ENCODE peak calls at places on chromosomes 11 and 22, in six cellular contexts. X, P, M, V, G and Z are unnamed samples.

GRCh38 chr11:63289658-63290057 is 46.3 kb upstream of the SLC22A25 start:
- DNase-seq in X (no peak), P (no peak), M (no peak), V (no peak), G (no peak), Z (no peak)

GRCh38 chr11:69918938-69919650 is 99.9 kb upstream of the FGF3 start:
- DNase-seq in X (peak), P (peak), M (peak), V (peak), G (peak), Z (peak)

GRCh38 chr11:6418958-6419611 is at the start of gene APBB1:
- DNase-seq in X (peak), P (peak), M (peak), V (peak), G (peak), Z (peak)

GRCh38 chr11:75800728-75801361 is 14.2 kb upstream of the UVRAG start:
- DNase-seq in X (no peak), P (no peak), M (no peak), V (no peak), G (no peak), Z (no peak)

GRCh38 chr11:103078710-103079109 is 13.2 kb downstream of the DCUN1D5 start:
- DNase-seq in X (no peak), P (no peak), M (no peak), V (no peak), G (no peak), Z (no peak)

GRCh38 chr11:36492724-36493304 is 17.3 kb downstream of the TRAF6 start:
- DNase-seq in X (no peak), P (no peak), M (peak), V (no peak), G (no peak), Z (peak)

GRCh38 chr22:44850946-44851345 is 98.6 kb downstream of the ARHGAP8 start:
- DNase-seq in X (no peak), P (no peak), M (no peak), V (no peak), G (no peak), Z (no peak)

GRCh38 chr11:124938206-124938765 is 2.4 kb upstream of the HEPACAM start:
- DNase-seq in X (no peak), P (no peak), M (no peak), V (no peak), G (no peak), Z (no peak)

GRCh38 chr22:41445171-41446056 is 1.2 kb downstream of the TOB2 start:
- DNase-seq in X (no peak), P (no peak), M (peak), V (no peak), G (peak), Z (peak)

GRCh38 chr11:35146074-35146521 is 7.1 kb downstream of the CD44 start:
- DNase-seq in X (no peak), P (no peak), M (no peak), V (no peak), G (no peak), Z (no peak)

GRCh38 chr11:22539851-22540376 is 85.7 kb downstream of the FANCF start:
- DNase-seq in X (no peak), P (no peak), M (peak), V (no peak), G (no peak), Z (no peak)

GRCh38 chr22:30492144-30492543 is 13.4 kb downstream of the SEC14L4 start:
- DNase-seq in X (no peak), P (no peak), M (no peak), V (no peak), G (peak), Z (no peak)

GRCh38 chr11:118491041-118491440 is 36.2 kb upstream of the TTC36 start:
- DNase-seq in X (no peak), P (no peak), M (no peak), V (no peak), G (no peak), Z (no peak)

GRCh38 chr22:49321477-49322055 is 506.1 kb downstream of the BRD1 start:
- DNase-seq in X (no peak), P (peak), M (no peak), V (no peak), G (no peak), Z (no peak)

GRCh38 chr11:117210620-117211019 is 11.4 kb downstream of the TAGLN start:
- DNase-seq in X (no peak), P (no peak), M (no peak), V (no peak), G (peak), Z (no peak)

GRCh38 chr22:38089474-38089851 is 5.5 kb upstream of the SLC16A8 start:
- DNase-seq in X (no peak), P (no peak), M (no peak), V (no peak), G (peak), Z (no peak)

GRCh38 chr11:131745405-131745804 is 375.0 kb downstream of the NTM start:
- DNase-seq in X (no peak), P (no peak), M (no peak), V (no peak), G (no peak), Z (no peak)

GRCh38 chr11:61297341-61297740 is 2.2 kb upstream of the VWCE start:
- DNase-seq in X (no peak), P (no peak), M (no peak), V (no peak), G (no peak), Z (no peak)

GRCh38 chr22:38570841-38571364 is 920 bp upstream of the DMC1 start:
- DNase-seq in X (peak), P (peak), M (peak), V (peak), G (no peak), Z (peak)

GRCh38 chr22:39661842-39662676 is 91.5 kb downstream of the CACNA1I start:
- DNase-seq in X (peak), P (peak), M (peak), V (no peak), G (no peak), Z (no peak)

GRCh38 chr11:111454561-111455192 is 57.5 kb downstream of the BTG4 start:
- DNase-seq in X (peak), P (peak), M (peak), V (no peak), G (no peak), Z (peak)

GRCh38 chr22:43376765-43377485 is 33.8 kb upstream of the SCUBE1 start:
- DNase-seq in X (no peak), P (no peak), M (no peak), V (no peak), G (no peak), Z (no peak)

GRCh38 chr11:68213135-68213515 is at the start of gene KMT5B:
- DNase-seq in X (no peak), P (peak), M (no peak), V (peak), G (peak), Z (no peak)

GRCh38 chr11:12410006-12410728 is 32.8 kb downstream of the PARVA start:
- DNase-seq in X (no peak), P (no peak), M (peak), V (no peak), G (no peak), Z (no peak)

GRCh38 chr22:36383110-36383581 is 4.6 kb downstream of the MYH9 start:
- DNase-seq in X (no peak), P (no peak), M (no peak), V (no peak), G (no peak), Z (no peak)

GRCh38 chr11:78208257-78209165 is 19.8 kb downstream of the USP35 start:
- DNase-seq in X (no peak), P (no peak), M (no peak), V (no peak), G (no peak), Z (no peak)

GRCh38 chr11:120024046-120024445 is 113.9 kb downstream of the TRIM29 start:
- DNase-seq in X (no peak), P (peak), M (peak), V (no peak), G (no peak), Z (no peak)

GRCh38 chr11:110076388-110076965 is 16.7 kb upstream of the ZC3H12C start:
- DNase-seq in X (no peak), P (peak), M (no peak), V (no peak), G (no peak), Z (no peak)

GRCh38 chr22:49650336-49651241 is 177.1 kb downstream of the BRD1 start:
- DNase-seq in X (no peak), P (no peak), M (no peak), V (no peak), G (peak), Z (no peak)

GRCh38 chr11:76153609-76153949 is 52.7 kb downstream of the WNT11 start:
- DNase-seq in X (no peak), P (no peak), M (no peak), V (peak), G (peak), Z (no peak)

GRCh38 chr11:76293189-76293631 is 86.9 kb upstream of the WNT11 start:
- DNase-seq in X (no peak), P (no peak), M (no peak), V (no peak), G (no peak), Z (no peak)

GRCh38 chr11:65499713-65500261 is 942 bp downstream of the MALAT1 start:
- DNase-seq in X (no peak), P (no peak), M (no peak), V (no peak), G (no peak), Z (no peak)

GRCh38 chr11:65501530-65502273 is 2.9 kb downstream of the MALAT1 start:
- DNase-seq in X (no peak), P (no peak), M (no peak), V (peak), G (peak), Z (no peak)

GRCh38 chr11:65501005-65501529 is 2.2 kb downstream of the MALAT1 start:
- DNase-seq in X (no peak), P (no peak), M (no peak), V (no peak), G (no peak), Z (no peak)

GRCh38 chr11:65498977-65499712 is at the start of gene MALAT1:
- DNase-seq in X (peak), P (peak), M (peak), V (peak), G (peak), Z (peak)

GRCh38 chr11:65500262-65501004 is 1.6 kb downstream of the MALAT1 start:
- DNase-seq in X (no peak), P (no peak), M (no peak), V (peak), G (peak), Z (no peak)
- TF ChIP-seq CTCF in X (no peak), P (no peak), M (no peak), V (no peak), G (no peak), Z (no peak)

GRCh38 chr11:10654211-10655150 is 39.1 kb downstream of the IRAG1 start:
- DNase-seq in X (no peak), P (no peak), M (peak), V (no peak), G (no peak), Z (peak)

GRCh38 chr11:10653242-10653641 is 40.3 kb downstream of the IRAG1 start:
- DNase-seq in X (no peak), P (no peak), M (no peak), V (no peak), G (no peak), Z (no peak)

GRCh38 chr11:10650630-10651029 is 42.9 kb downstream of the IRAG1 start:
- DNase-seq in X (no peak), P (no peak), M (no peak), V (no peak), G (no peak), Z (no peak)

GRCh38 chr11:10650166-10650565 is 43.4 kb downstream of the IRAG1 start:
- DNase-seq in X (no peak), P (no peak), M (no peak), V (no peak), G (no peak), Z (no peak)

DNA sequence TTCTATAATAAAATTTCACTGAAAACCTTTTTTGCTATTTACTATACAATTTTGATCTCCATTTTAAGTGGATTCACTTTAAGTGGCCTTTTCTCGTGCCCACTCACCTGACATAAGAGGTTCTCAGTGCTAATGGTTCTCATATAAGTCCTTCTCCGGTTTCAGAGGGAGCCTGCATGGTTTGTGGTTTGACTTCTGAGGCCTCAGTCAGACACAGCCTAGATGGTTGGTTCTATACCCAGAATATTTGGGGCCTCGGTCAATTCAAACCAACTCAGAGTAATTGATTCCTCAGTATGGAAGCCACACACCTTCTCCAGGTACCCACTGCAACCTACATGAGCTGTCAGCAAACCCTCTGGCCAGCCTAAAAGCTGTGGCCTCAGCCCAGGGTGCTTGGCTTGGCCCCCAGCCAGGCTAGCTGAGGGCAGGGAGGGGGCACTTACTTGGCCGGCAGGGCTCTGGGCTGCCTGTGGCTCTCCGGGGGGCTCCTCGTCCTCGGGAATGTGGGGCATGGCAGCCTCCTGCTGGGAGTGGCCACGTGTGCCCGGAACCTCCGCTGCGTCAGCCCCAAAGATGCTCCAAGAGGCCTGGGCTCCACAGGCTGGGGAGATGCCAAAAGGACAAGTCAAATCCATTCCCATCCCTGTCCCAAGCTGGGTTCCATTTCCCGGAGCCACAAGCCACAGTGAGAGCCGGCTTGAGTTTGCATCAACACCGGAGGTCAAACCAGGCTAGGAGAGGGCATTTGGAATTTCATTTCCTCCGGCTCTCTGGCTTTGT is 41.8 kb downstream of the IRAG1 start:
- DNase-seq in X (no peak), P (no peak), M (no peak), V (peak), G (no peak), Z (no peak)
- TF ChIP-seq CTCF in X (no peak), P (no peak), M (no peak), V (no peak), G (no peak), Z (no peak)

DNA sequence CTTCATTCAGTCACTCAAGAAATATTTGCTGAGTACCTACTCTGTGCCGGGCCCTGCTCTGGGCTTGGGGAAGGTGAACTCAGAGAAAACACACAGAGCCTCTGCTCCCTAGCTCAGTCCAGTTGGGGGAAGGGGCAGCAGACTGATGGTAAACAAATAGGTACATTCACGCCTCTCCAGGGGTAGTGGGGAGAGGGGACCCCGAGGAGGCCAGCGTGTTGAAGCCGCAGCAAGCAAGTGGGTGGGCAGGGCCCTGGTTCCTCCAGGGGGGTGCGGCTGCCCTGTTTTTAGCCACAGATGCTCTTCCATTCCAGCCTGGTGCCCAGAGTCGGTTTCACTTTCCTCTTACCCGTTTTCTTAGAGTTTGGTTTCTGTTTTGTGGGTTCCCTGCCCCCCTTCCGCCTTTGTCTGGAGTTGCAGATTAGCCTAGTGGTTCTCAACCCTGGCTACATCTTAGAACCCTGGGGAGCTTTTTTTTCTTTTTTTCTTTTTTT is 8.7 kb downstream of the DRAP1 start:
- DNase-seq in X (no peak), P (no peak), M (no peak), V (no peak), G (no peak), Z (no peak)
- TF ChIP-seq CTCF in X (no peak), P (no peak), M (no peak), V (no peak), G (no peak), Z (no peak)

DNA sequence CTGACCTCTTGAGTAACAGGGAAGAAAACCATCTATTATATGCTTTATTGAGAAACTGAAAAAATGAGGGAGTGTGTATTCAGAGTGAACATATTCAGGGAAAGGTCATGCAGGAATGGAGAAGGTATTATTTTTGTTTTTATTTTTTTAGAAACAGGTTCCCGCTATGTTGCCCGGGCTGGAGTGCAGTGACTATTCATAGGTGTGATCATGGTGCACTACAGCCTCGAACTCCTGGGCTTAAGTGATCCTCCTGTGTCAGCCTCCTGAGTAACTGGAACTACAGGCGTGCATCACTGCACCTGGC is 8.7 kb upstream of the RCE1 start:
- DNase-seq in X (no peak), P (no peak), M (no peak), V (no peak), G (no peak), Z (no peak)
- TF ChIP-seq CTCF in X (no peak), P (peak), M (no peak), V (peak), G (no peak), Z (peak)